ENCODE peak calls at places on chromosome 20, in five cellular contexts. Q is tibial nerve, V is suprapubic skin, C is transverse colon, D is esophagus squamous epithelium. K is an unnamed sample.
A peak's percentile ranks its signal among the peaks of the same experiment; 100 is the strongest.

GRCh38 chr20:38242848-38243449 is 17.6 kb downstream of the KIAA1755 start:
- DNase-seq in Q (no peak), V (no peak), C (no peak), D (no peak), K (no peak)

GRCh38 chr20:49894073-49894470 is 21.3 kb downstream of the SPATA2 start:
- DNase-seq in Q (no peak), V (no peak), C (no peak), D (no peak), K (no peak)

GRCh38 chr20:58818585-58819285 is 32.0 kb downstream of the GNAS-AS1 start:
- DNase-seq in Q (no peak), V (no peak), C (no peak), D (no peak), K (no peak)

GRCh38 chr20:25394276-25394675 is 3.6 kb upstream of the ABHD12 start:
- DNase-seq in Q (no peak), V (no peak), C (no peak), D (no peak), K (no peak)

GRCh38 chr20:43824699-43825402 is 89.8 kb upstream of the TOX2 start:
- DNase-seq in Q (no peak), V (no peak), C (no peak), D (no peak), K (no peak)

GRCh38 chr20:6623989-6624388 is 143.5 kb upstream of the BMP2 start:
- DNase-seq in Q (no peak), V (no peak), C (no peak), D (no peak), K (no peak)

GRCh38 chr20:7758436-7758835 is 181.8 kb downstream of the HAO1 start:
- DNase-seq in Q (no peak), V (no peak), C (no peak), D (no peak), K (no peak)

GRCh38 chr20:18504479-18505060 is 3.2 kb upstream of the SEC23B start:
- DNase-seq in Q (no peak), V (peak; percentile 80), C (peak; percentile 9), D (no peak), K (peak; percentile 85)

GRCh38 chr20:37596890-37597539 is 69.3 kb upstream of the BLCAP start:
- DNase-seq in Q (no peak), V (no peak), C (no peak), D (no peak), K (no peak)

GRCh38 chr20:25251558-25251957 is 3.7 kb downstream of the PYGB start:
- DNase-seq in Q (no peak), V (peak; percentile 47), C (peak; percentile 9), D (no peak), K (peak; percentile 17)

GRCh38 chr20:45343867-45344721 is 4.1 kb downstream of the SDC4 start:
- DNase-seq in Q (no peak), V (no peak), C (peak; percentile 76), D (no peak), K (no peak)
- H3K4me3 ChIP-seq in Q (no peak overlapping the region), V (peak overlapping the region; percentile 75), C (peak overlapping the region; percentile 73), D (peak overlapping the region; percentile 80), K (no peak overlapping the region)

DNA sequence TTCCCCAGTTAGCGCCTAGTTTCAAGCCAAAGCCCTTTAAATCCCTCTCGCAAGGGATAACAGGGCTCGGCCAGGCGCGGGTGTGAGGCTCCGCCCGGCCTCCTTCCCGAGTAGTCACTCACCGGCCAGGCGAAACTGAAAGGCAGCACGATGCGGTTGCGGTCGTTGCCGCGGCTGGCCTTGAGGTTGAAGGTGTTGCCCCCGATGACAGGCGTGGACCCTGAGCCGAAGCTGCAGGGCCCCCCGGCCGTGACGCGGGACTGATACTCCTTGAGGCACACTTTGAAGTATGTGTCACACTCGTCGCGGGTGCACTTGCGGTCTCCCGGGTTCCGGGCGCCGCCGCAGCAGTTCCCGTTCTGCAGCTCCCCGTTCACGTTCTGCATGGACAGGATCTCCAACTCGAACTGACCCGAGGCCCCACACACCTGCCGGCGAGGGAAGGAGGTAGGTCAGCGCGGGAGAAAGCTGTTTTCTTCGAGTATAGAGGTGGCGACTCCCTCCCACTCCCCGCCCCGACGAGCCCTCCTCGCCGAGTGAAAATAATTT is 1.1 kb downstream of the JAG1 start:
- DNase-seq in Q (no peak), V (peak; percentile 88), C (peak; percentile 75), D (no peak), K (no peak)
- TF ChIP-seq POLR2A in Q (no peak), V (no peak), C (peak; percentile 42), D (no peak), K (no peak)

GRCh38 chr20:23870461-23870860 is 9.1 kb downstream of the CST5 start:
- DNase-seq in Q (no peak), V (no peak), C (no peak), D (no peak), K (no peak)

GRCh38 chr20:23867152-23867776 is 12.3 kb downstream of the CST5 start:
- DNase-seq in Q (no peak), V (no peak), C (no peak), D (no peak), K (no peak)

GRCh38 chr20:23869520-23869919 is 10.0 kb downstream of the CST5 start:
- DNase-seq in Q (no peak), V (no peak), C (no peak), D (no peak), K (no peak)

GRCh38 chr20:23873370-23874015 is 6.1 kb downstream of the CST5 start:
- DNase-seq in Q (no peak), V (no peak), C (no peak), D (no peak), K (no peak)

DNA sequence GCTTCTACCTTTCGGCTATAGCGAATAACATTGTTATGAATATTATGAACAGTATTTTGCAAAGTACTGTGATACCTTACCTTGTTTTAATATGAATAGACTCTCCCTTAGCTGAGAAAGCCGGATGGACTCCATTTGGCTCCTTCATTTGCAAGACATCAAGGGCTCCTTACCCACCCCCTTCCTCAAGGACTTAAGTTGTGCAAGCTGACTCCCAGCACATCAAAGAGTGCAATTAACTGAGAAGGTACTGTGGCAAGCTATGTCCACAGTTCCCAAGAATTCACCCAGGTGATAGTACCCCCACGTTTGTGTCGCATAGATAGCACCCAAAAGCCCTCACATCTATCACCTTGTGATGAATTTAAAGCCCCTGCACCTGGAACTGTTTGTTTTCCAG is 11.2 kb downstream of the CST5 start:
- DNase-seq in Q (no peak), V (no peak), C (no peak), D (no peak), K (no peak)
- H3K4me3 ChIP-seq in Q (no peak overlapping the region), V (no peak overlapping the region), C (no peak overlapping the region), D (no peak overlapping the region), K (no peak overlapping the region)

GRCh38 chr20:45951474-45951873 is 17.0 kb downstream of the PCIF1 start:
- DNase-seq in Q (no peak), V (no peak), C (no peak), D (no peak), K (no peak)
- TF ChIP-seq POLR2A in Q (no peak), V (no peak), C (no peak), D (no peak), K (no peak)

GRCh38 chr20:32204485-32205115 is 2.9 kb downstream of the PLAGL2 start:
- DNase-seq in Q (no peak), V (no peak), C (no peak), D (no peak), K (no peak)
- H3K4me3 ChIP-seq in Q (no peak overlapping the region), V (peak overlapping the region; percentile 95), C (peak overlapping the region; percentile 99), D (peak overlapping the region; percentile 100), K (no peak overlapping the region)

DNA sequence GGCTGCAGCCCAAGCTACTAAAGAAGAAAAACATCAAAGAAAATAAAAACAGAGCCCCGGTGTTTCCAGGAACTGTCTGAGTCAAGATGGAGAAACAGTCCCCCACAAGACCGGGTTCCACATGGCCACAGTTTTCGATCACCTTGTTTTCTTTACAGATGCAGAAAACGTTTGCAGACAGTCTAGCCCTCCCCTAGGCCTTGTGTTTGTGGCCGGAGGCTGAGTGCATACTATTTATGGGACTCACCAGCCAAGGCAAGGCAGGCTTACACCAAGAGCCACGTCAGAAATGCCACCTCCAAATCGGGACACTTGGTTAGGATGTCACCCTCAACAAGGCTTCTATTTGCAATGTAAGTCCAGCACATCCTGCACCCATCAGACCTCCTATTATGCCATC is 97.3 kb downstream of the BMP7 start:
- DNase-seq in Q (no peak), V (no peak), C (no peak), D (no peak), K (no peak)
- TF ChIP-seq POLR2A in Q (no peak), V (no peak), C (no peak), D (no peak), K (no peak)

DNA sequence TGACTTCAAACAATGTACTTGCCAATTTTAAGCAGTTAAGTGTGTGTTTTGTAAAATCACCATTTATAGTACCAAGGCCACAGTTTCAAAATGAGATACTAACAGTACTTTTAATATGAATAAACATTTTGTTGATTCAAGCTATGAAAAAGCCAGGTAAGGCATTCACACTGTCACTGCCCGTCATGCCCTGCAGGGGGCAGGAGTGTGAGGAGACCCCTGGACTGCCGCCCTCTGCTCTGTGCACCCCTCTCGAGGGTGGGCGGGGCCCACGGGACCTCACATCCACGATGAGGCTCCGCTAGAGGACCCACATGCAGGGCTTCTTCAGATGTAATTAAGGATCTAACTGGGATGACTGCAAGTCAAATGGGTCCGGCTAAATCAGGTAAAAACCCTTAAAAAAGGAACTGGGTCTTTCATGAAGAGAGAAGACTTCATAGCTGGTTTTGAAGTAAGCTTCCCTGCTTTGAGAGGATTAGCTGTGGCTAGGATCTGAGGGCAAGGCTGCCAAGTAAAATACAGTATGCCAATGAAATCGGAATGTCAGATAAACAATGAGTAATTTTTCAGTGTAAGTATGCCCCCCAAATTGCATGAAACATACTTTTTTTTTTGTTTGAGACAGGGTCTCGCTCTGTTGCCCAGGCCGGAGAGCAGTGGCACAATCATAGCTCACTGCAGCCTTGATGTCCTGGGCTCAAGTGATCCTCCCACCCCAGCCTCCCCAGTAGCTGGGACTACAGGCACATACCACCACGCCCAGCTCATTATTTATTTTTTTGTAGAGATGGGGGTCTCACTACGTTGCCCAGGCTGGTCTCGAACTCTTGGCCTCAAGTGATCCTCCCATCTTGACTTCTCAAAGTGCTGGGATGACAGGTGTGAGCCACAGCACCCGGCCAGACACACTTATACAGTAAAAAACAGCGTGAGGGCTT is 18.7 kb downstream of the DIDO1 start:
- DNase-seq in Q (no peak), V (no peak), C (no peak), D (no peak), K (no peak)
- H3K4me3 ChIP-seq in Q (no peak overlapping the region), V (no peak overlapping the region), C (no peak overlapping the region), D (no peak overlapping the region), K (no peak overlapping the region)

GRCh38 chr20:50957798-50958732 is at the start of gene DPM1:
- DNase-seq in Q (peak; percentile 66), V (peak; percentile 94), C (peak; percentile 90), D (no peak), K (peak; percentile 89)
- TF ChIP-seq POLR2A in Q (peak; percentile 57), V (peak; percentile 83), C (peak; percentile 94), D (peak; percentile 54), K (peak; percentile 53)